ENCODE peak calls at places on chromosomes 12 and 14, in six cellular contexts. P is PC-3, G is coronary artery, C is brain microvascular endothelial cell, A is right atrium auricular region, V is OCI-LY7. D is an unnamed sample.

GRCh38 chr12:6452908-6453630 is 1.2 kb downstream of the TAPBPL start:
- DNase-seq in P (no peak), G (no peak), C (no peak), A (no peak), V (no peak), D (peak)

GRCh38 chr12:94603434-94604068 is 46.8 kb downstream of the TMCC3 start:
- DNase-seq in P (peak), G (no peak), C (no peak), A (no peak), V (peak), D (peak)

GRCh38 chr14:68544150-68544892 is 248.5 kb downstream of the ZFP36L1 start:
- DNase-seq in P (peak), G (peak), C (peak), A (peak), V (no peak), D (no peak)

GRCh38 chr14:92934196-92935085 is 11.5 kb downstream of the CHGA start:
- DNase-seq in P (no peak), G (no peak), C (no peak), A (no peak), V (no peak), D (no peak)

GRCh38 chr14:33567003-33567735 is 383.7 kb downstream of the EGLN3 start:
- DNase-seq in P (peak), G (no peak), C (peak), A (no peak), V (no peak), D (no peak)

GRCh38 chr14:65044596-65044959 is 57.7 kb downstream of the MAX start:
- DNase-seq in P (no peak), G (no peak), C (no peak), A (no peak), V (no peak), D (no peak)

GRCh38 chr14:47149326-47149725 is 497.7 kb upstream of the RPL10L start:
- DNase-seq in P (no peak), G (no peak), C (peak), A (no peak), V (no peak), D (no peak)

GRCh38 chr12:2640709-2641108 is 154.1 kb upstream of the FKBP4 start:
- DNase-seq in P (peak), G (peak), C (peak), A (peak), V (no peak), D (no peak)

GRCh38 chr12:34345801-34346200 is 323.5 kb downstream of the ALG10 start:
- DNase-seq in P (peak), G (no peak), C (no peak), A (no peak), V (no peak), D (no peak)

GRCh38 chr12:49578471-49579112 is 10.7 kb upstream of the MCRS1 start:
- DNase-seq in P (no peak), G (no peak), C (no peak), A (no peak), V (no peak), D (no peak)

GRCh38 chr12:50074936-50075807 is 10.0 kb upstream of the SMARCD1 start:
- DNase-seq in P (peak), G (peak), C (peak), A (peak), V (peak), D (peak)

GRCh38 chr12:56126732-56127239 is 1.3 kb upstream of the ESYT1 start:
- DNase-seq in P (no peak), G (no peak), C (no peak), A (no peak), V (peak), D (peak)
- H3K4me3 ChIP-seq in P (peak), G (peak), C (no peak), A (no peak), V (peak), D (no peak)

GRCh38 chr14:59189281-59189821 is 884 bp downstream of the DAAM1 start:
- DNase-seq in P (peak), G (peak), C (peak), A (no peak), V (peak), D (peak)
- TF ChIP-seq CTCF in P (peak), G (no peak), C (no peak), A (no peak), V (peak), D (no peak)

GRCh38 chr12:54032627-54033100 is at the start of gene HOXC5:
- DNase-seq in P (peak), G (no peak), C (peak), A (peak), V (peak), D (peak)
- H3K4me3 ChIP-seq in P (peak), G (peak), C (no peak), A (peak), V (peak), D (no peak)

GRCh38 chr14:105010891-105011291 is 10.0 kb downstream of the CDCA4 start:
- DNase-seq in P (no peak), G (no peak), C (no peak), A (no peak), V (no peak), D (no peak)

GRCh38 chr14:105011312-105011990 is 9.4 kb downstream of the CDCA4 start:
- DNase-seq in P (no peak), G (no peak), C (no peak), A (no peak), V (no peak), D (no peak)

GRCh38 chr14:105014032-105014431 is 6.9 kb downstream of the CDCA4 start:
- DNase-seq in P (no peak), G (no peak), C (no peak), A (no peak), V (no peak), D (no peak)

GRCh38 chr14:105013150-105013787 is 7.6 kb downstream of the CDCA4 start:
- DNase-seq in P (no peak), G (no peak), C (no peak), A (no peak), V (peak), D (peak)

DNA sequence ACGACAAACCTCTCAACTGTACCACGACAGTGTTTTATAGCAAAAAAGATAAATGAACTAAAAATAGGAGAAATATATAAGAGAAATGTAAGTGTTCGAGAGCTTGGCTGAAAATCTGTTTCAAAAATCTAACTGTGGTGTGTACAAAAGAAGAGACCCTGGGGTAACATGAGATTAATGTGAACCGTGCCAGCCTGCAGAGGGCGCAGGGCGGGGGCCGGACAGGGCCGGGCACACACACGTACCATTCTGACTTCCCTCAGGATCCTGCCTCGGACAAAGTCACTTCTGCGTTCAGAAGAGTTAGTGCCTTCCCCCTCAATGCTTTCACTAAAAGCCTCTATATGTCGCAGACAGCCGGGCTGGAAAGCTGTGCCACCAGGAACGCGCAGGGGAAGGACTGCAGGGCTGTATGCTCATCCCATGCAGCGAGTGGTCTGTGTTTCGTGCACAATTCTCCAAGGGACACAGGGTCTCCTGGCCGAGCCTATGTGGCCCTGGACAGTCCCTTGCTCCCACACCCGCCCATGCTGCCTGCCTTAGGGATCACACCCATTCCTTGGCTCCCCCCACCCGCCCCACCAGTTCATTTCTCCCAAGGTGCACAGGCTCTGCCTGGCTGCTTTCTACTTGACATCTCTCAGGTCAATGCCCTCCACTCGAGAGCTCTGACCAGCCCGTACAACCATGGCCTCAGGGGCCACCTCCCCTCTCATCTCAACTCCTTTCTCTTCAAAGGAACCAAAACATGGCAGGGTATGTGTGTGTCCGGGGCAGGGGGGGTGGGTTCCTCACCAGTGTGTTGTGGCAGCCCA is 8.5 kb downstream of the CDCA4 start:
- DNase-seq in P (no peak), G (no peak), C (no peak), A (no peak), V (no peak), D (no peak)
- TF ChIP-seq CTCF in P (peak), G (peak), C (peak), A (peak), V (peak), D (peak)

D was measured in GM12865.